ENCODE peak calls at places on chromosomes 5 and 9, in nine cellular contexts. P, B, R, O, N, G, M, Y and D are unnamed samples.

GRCh38 chr5:170597876-170598275 is 94.1 kb downstream of the KCNIP1 start:
- DNase-seq in P (no peak), B (peak), R (no peak), O (no peak), N (peak), G (no peak), M (no peak), Y (peak), D (no peak)

GRCh38 chr9:5089737-5090136 is 95.7 kb downstream of the INSL6 start:
- DNase-seq in P (no peak), B (peak), R (no peak), O (no peak), N (peak), G (no peak), M (no peak), Y (peak), D (no peak)

GRCh38 chr5:126794157-126794828 is 17.4 kb downstream of the LMNB1 start:
- DNase-seq in P (peak), B (no peak), R (no peak), O (no peak), N (no peak), G (no peak), M (no peak), Y (peak), D (no peak)

GRCh38 chr5:176342766-176343458 is 18.7 kb downstream of the KIAA1191 start:
- DNase-seq in P (no peak), B (no peak), R (no peak), O (no peak), N (no peak), G (no peak), M (no peak), Y (no peak), D (no peak)

GRCh38 chr5:77636423-77637169 is 1.9 kb downstream of the OTP start:
- DNase-seq in P (no peak), B (no peak), R (no peak), O (no peak), N (no peak), G (no peak), M (no peak), Y (no peak), D (no peak)

GRCh38 chr5:56026863-56027300 is 32.1 kb upstream of the IL6ST start:
- DNase-seq in P (peak), B (peak), R (peak), O (no peak), N (peak), G (no peak), M (no peak), Y (no peak), D (peak)

GRCh38 chr5:65041296-65042158 is 272.8 kb downstream of the CWC27 start:
- DNase-seq in P (no peak), B (peak), R (no peak), O (no peak), N (peak), G (no peak), M (no peak), Y (no peak), D (peak)

GRCh38 chr5:136382071-136382470 is 16.7 kb upstream of the TRPC7 start:
- DNase-seq in P (no peak), B (no peak), R (no peak), O (no peak), N (no peak), G (no peak), M (no peak), Y (no peak), D (no peak)

GRCh38 chr9:86413966-86414880 is 60.0 kb upstream of the TUT7 start:
- DNase-seq in P (peak), B (peak), R (peak), O (no peak), N (peak), G (no peak), M (no peak), Y (peak), D (no peak)

GRCh38 chr5:10300246-10300645 is 7.5 kb downstream of the CMBL start:
- DNase-seq in P (no peak), B (no peak), R (no peak), O (no peak), N (no peak), G (no peak), M (no peak), Y (no peak), D (no peak)

GRCh38 chr9:128282500-128282899 is 6.4 kb downstream of the SWI5 start:
- DNase-seq in P (no peak), B (peak), R (no peak), O (no peak), N (no peak), G (no peak), M (no peak), Y (no peak), D (no peak)

GRCh38 chr5:96875805-96876291 is 452 bp upstream of the ERAP2 start:
- DNase-seq in P (no peak), B (no peak), R (no peak), O (no peak), N (peak), G (no peak), M (no peak), Y (no peak), D (no peak)

GRCh38 chr5:172733179-172733973 is 37.6 kb downstream of the DUSP1 start:
- DNase-seq in P (no peak), B (peak), R (peak), O (no peak), N (peak), G (no peak), M (no peak), Y (no peak), D (no peak)

GRCh38 chr9:93028448-93029006 is 30.0 kb upstream of the SUSD3 start:
- DNase-seq in P (peak), B (no peak), R (no peak), O (peak), N (no peak), G (peak), M (no peak), Y (peak), D (peak)

GRCh38 chr5:106894964-106895363 is 775.8 kb downstream of the EFNA5 start:
- DNase-seq in P (no peak), B (peak), R (no peak), O (no peak), N (peak), G (no peak), M (no peak), Y (peak), D (peak)

GRCh38 chr5:15993934-15994333 is 185.7 kb downstream of the MARCHF11 start:
- DNase-seq in P (no peak), B (peak), R (no peak), O (no peak), N (no peak), G (no peak), M (no peak), Y (peak), D (no peak)

GRCh38 chr9:91032056-91032455 is 230.4 kb downstream of the SYK start:
- DNase-seq in P (no peak), B (no peak), R (no peak), O (no peak), N (peak), G (no peak), M (no peak), Y (no peak), D (no peak)

GRCh38 chr9:4832786-4833579 is 40.2 kb downstream of the RCL1 start:
- DNase-seq in P (no peak), B (peak), R (peak), O (no peak), N (peak), G (peak), M (no peak), Y (no peak), D (no peak)

GRCh38 chr9:12794024-12794799 is 19.4 kb downstream of the LURAP1L start:
- DNase-seq in P (no peak), B (no peak), R (no peak), O (no peak), N (no peak), G (no peak), M (no peak), Y (peak), D (no peak)